ENCODE peak calls at places on chromosomes 11 and 22, in four cellular contexts. One of them, this sample, is unnamed.
A peak's percentile ranks its signal among the peaks of the same experiment; 100 is the strongest.

GRCh38 chr22:44819966-44820631 is 67.7 kb downstream of the ARHGAP8 start:
- DNase-seq in K562: no peak
- DNase-seq in GM12878: no peak
- DNase-seq in HepG2: no peak
- DNase-seq in this sample: no peak

GRCh38 chr11:124867700-124868099 is 2.5 kb downstream of the ROBO3 start:
- DNase-seq in K562: peak; percentile 53
- DNase-seq in GM12878: no peak
- DNase-seq in HepG2: peak; percentile 25
- DNase-seq in this sample: peak; percentile 58

GRCh38 chr22:39361495-39361894 is 11.7 kb downstream of the SYNGR1 start:
- DNase-seq in K562: no peak
- DNase-seq in GM12878: no peak
- DNase-seq in HepG2: no peak
- DNase-seq in this sample: no peak

GRCh38 chr11:27216268-27217149 is 146.5 kb downstream of the CCDC34 start:
- DNase-seq in K562: no peak
- DNase-seq in GM12878: no peak
- DNase-seq in HepG2: no peak
- DNase-seq in this sample: no peak

GRCh38 chr11:65506770-65507485 is 8.1 kb downstream of the MALAT1 start:
- DNase-seq in K562: no peak
- DNase-seq in GM12878: no peak
- DNase-seq in HepG2: no peak
- DNase-seq in this sample: no peak

GRCh38 chr22:36182056-36182455 is 19.6 kb downstream of the APOL4 start:
- DNase-seq in K562: no peak
- DNase-seq in GM12878: no peak
- DNase-seq in HepG2: no peak
- DNase-seq in this sample: no peak

GRCh38 chr11:60641940-60642339 is 57.5 kb upstream of the MS4A8 start:
- DNase-seq in K562: no peak
- DNase-seq in GM12878: no peak
- DNase-seq in HepG2: no peak
- DNase-seq in this sample: no peak

GRCh38 chr11:316031-316701 is 2.3 kb downstream of the IFITM1 start:
- DNase-seq in K562: peak; percentile 43
- DNase-seq in GM12878: no peak
- DNase-seq in HepG2: no peak
- DNase-seq in this sample: peak; percentile 29

GRCh38 chr22:17842386-17842785 is 68.1 kb upstream of the BID start:
- DNase-seq in K562: no peak
- DNase-seq in GM12878: no peak
- DNase-seq in HepG2: no peak
- DNase-seq in this sample: no peak

GRCh38 chr11:8531982-8532381 is 62.0 kb downstream of the STK33 start:
- DNase-seq in K562: no peak
- DNase-seq in GM12878: no peak
- DNase-seq in HepG2: no peak
- DNase-seq in this sample: no peak

GRCh38 chr11:96314326-96315050 is 28.5 kb downstream of the MAML2 start:
- DNase-seq in K562: no peak
- DNase-seq in GM12878: no peak
- DNase-seq in HepG2: no peak
- DNase-seq in this sample: no peak

GRCh38 chr22:39422721-39423120 is 23.1 kb downstream of the TAB1 start:
- DNase-seq in K562: peak; percentile 27
- DNase-seq in GM12878: no peak
- DNase-seq in HepG2: no peak
- DNase-seq in this sample: no peak

GRCh38 chr11:76047231-76047630 is 159.1 kb downstream of the WNT11 start:
- DNase-seq in K562: no peak
- DNase-seq in GM12878: no peak
- DNase-seq in HepG2: no peak
- DNase-seq in this sample: no peak

GRCh38 chr11:109062445-109062844 is 359.5 kb upstream of the C11orf87 start:
- DNase-seq in K562: no peak
- DNase-seq in GM12878: no peak
- DNase-seq in HepG2: no peak
- DNase-seq in this sample: no peak

GRCh38 chr22:26322179-26322905 is 106.7 kb upstream of the ASPHD2 start:
- DNase-seq in K562: no peak
- DNase-seq in GM12878: no peak
- DNase-seq in HepG2: no peak
- DNase-seq in this sample: no peak

GRCh38 chr11:97454988-97455387 is 1065.2 kb downstream of the JRKL start:
- DNase-seq in K562: no peak
- DNase-seq in GM12878: no peak
- DNase-seq in HepG2: peak; percentile 3
- DNase-seq in this sample: no peak

GRCh38 chr11:44964526-44965209 is 14.0 kb upstream of the TP53I11 start:
- DNase-seq in K562: no peak
- DNase-seq in GM12878: no peak
- DNase-seq in HepG2: no peak
- DNase-seq in this sample: no peak

GRCh38 chr11:100999756-101000155 is 129.9 kb downstream of the PGR start:
- DNase-seq in K562: no peak
- DNase-seq in GM12878: no peak
- DNase-seq in HepG2: no peak
- DNase-seq in this sample: no peak

GRCh38 chr11:119795231-119795630 is 66.2 kb upstream of the NECTIN1 start:
- DNase-seq in K562: no peak
- DNase-seq in GM12878: no peak
- DNase-seq in HepG2: no peak
- DNase-seq in this sample: no peak

GRCh38 chr11:65107078-65107477 is 4.6 kb upstream of the TM7SF2 start:
- DNase-seq in K562: no peak
- DNase-seq in GM12878: no peak
- DNase-seq in HepG2: no peak
- DNase-seq in this sample: no peak

GRCh38 chr11:124829986-124830385 is 29.8 kb upstream of the MSANTD2 start:
- DNase-seq in K562: no peak
- DNase-seq in GM12878: no peak
- DNase-seq in HepG2: no peak
- DNase-seq in this sample: no peak

GRCh38 chr11:39684155-39684554 is 1775.3 kb downstream of the LRRC4C start:
- DNase-seq in K562: no peak
- DNase-seq in GM12878: no peak
- DNase-seq in HepG2: no peak
- DNase-seq in this sample: no peak

GRCh38 chr11:69730500-69730899 is 26.7 kb upstream of the FGF19 start:
- DNase-seq in K562: no peak
- DNase-seq in GM12878: no peak
- DNase-seq in HepG2: no peak
- DNase-seq in this sample: no peak

GRCh38 chr11:122717264-122717867 is 61.8 kb downstream of the UBASH3B start:
- DNase-seq in K562: no peak
- DNase-seq in GM12878: peak; percentile 73
- DNase-seq in HepG2: no peak
- DNase-seq in this sample: no peak

GRCh38 chr22:24325105-24325757 is 54.6 kb downstream of the SPECC1L start:
- DNase-seq in K562: peak; percentile 15
- DNase-seq in GM12878: peak; percentile 62
- DNase-seq in HepG2: peak; percentile 49
- DNase-seq in this sample: no peak

GRCh38 chr22:19629331-19629719 is 85.0 kb upstream of the SEPTIN5 start:
- DNase-seq in K562: no peak
- DNase-seq in GM12878: no peak
- DNase-seq in HepG2: no peak
- DNase-seq in this sample: no peak

GRCh38 chr11:10696797-10697620 is 3.5 kb upstream of the IRAG1 start:
- DNase-seq in K562: no peak
- DNase-seq in GM12878: no peak
- DNase-seq in HepG2: no peak
- DNase-seq in this sample: no peak

GRCh38 chr11:36010010-36010740 is 66.3 kb downstream of the LDLRAD3 start:
- DNase-seq in K562: no peak
- DNase-seq in GM12878: no peak
- DNase-seq in HepG2: no peak
- DNase-seq in this sample: no peak

GRCh38 chr11:128689946-128690745 is 3.7 kb upstream of the FLI1 start:
- DNase-seq in K562: no peak
- DNase-seq in GM12878: no peak
- DNase-seq in HepG2: no peak
- DNase-seq in this sample: peak; percentile 26

GRCh38 chr11:67264886-67265632 is 1.2 kb upstream of the GRK2 start:
- DNase-seq in K562: no peak
- DNase-seq in GM12878: no peak
- DNase-seq in HepG2: no peak
- DNase-seq in this sample: no peak

GRCh38 chr11:73566977-73567755 is 30.7 kb downstream of the FAM168A start:
- DNase-seq in K562: no peak
- DNase-seq in GM12878: no peak
- DNase-seq in HepG2: no peak
- DNase-seq in this sample: no peak

GRCh38 chr11:13344818-13345217 is 67.2 kb downstream of the BMAL1 start:
- DNase-seq in K562: no peak
- DNase-seq in GM12878: no peak
- DNase-seq in HepG2: no peak
- DNase-seq in this sample: no peak
- TF ChIP-seq ATF3 in K562: no peak
- TF ChIP-seq ATF3 in GM12878: no peak
- TF ChIP-seq ATF3 in HepG2: no peak
- TF ChIP-seq ATF3 in this sample: no peak

GRCh38 chr11:91435694-91436375 is 788.8 kb upstream of the FAT3 start:
- DNase-seq in K562: no peak
- DNase-seq in GM12878: no peak
- DNase-seq in HepG2: no peak
- DNase-seq in this sample: no peak
- TF ChIP-seq NR2C2 in K562: no peak
- TF ChIP-seq NR2C2 in GM12878: no peak
- TF ChIP-seq NR2C2 in HepG2: no peak
- TF ChIP-seq NR2C2 in this sample: no peak

GRCh38 chr11:21470521-21470920 is 722.4 kb upstream of the ANO5 start:
- DNase-seq in K562: no peak
- DNase-seq in GM12878: no peak
- DNase-seq in HepG2: no peak
- DNase-seq in this sample: no peak
- TF ChIP-seq ATF3 in K562: no peak
- TF ChIP-seq ATF3 in GM12878: no peak
- TF ChIP-seq ATF3 in HepG2: no peak
- TF ChIP-seq ATF3 in this sample: no peak

GRCh38 chr22:23065069-23065451 is 5.3 kb upstream of the GNAZ start:
- DNase-seq in K562: peak; percentile 55
- DNase-seq in GM12878: no peak
- DNase-seq in HepG2: no peak
- DNase-seq in this sample: peak; percentile 4

GRCh38 chr22:23063539-23064380 is 6.6 kb upstream of the GNAZ start:
- DNase-seq in K562: peak; percentile 47
- DNase-seq in GM12878: no peak
- DNase-seq in HepG2: no peak
- DNase-seq in this sample: peak; percentile 5

GRCh38 chr22:23065495-23066122 is 4.7 kb upstream of the GNAZ start:
- DNase-seq in K562: peak; percentile 59
- DNase-seq in GM12878: no peak
- DNase-seq in HepG2: no peak
- DNase-seq in this sample: peak; percentile 4

GRCh38 chr22:23062616-23063538 is 7.4 kb upstream of the GNAZ start:
- DNase-seq in K562: peak; percentile 48
- DNase-seq in GM12878: no peak
- DNase-seq in HepG2: no peak
- DNase-seq in this sample: peak; percentile 2

DNA sequence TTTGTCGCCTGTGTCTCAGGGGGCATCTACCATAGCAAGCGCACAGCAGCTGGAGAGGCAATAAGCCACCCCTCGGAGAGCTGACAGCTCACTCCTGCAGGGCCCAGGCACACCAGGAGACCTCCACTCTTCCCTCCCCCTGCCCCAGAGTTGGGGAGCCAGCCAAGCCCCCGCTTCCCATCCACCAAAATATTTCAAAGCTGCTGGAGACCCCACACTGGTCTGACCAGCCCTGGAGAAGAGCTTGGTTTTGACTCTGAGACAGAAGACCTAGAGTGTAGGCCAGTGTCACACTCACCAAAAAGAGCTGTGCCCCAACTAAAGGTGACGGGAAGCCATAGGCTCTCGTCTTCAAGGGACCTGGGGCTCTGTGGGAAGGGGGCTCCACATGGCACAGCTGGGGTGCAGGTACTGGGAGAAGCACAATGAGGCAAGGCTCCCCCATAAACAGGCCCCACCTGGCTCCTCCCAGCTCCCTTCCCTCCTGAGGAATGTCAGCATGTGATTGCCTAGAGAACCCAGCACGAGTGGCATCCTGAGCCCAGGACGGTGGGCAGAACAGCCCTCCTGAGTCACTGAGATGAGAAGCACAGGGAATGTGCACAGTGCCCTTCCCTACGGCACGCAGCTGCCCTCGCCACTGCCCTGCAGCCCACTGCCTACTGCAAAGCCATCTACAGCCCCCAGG is 5.8 kb upstream of the GNAZ start:
- DNase-seq in K562: no peak
- DNase-seq in GM12878: no peak
- DNase-seq in HepG2: no peak
- DNase-seq in this sample: peak; percentile 5
- TF ChIP-seq NR2C2 in K562: no peak
- TF ChIP-seq NR2C2 in GM12878: no peak
- TF ChIP-seq NR2C2 in HepG2: no peak
- TF ChIP-seq NR2C2 in this sample: no peak

DNA sequence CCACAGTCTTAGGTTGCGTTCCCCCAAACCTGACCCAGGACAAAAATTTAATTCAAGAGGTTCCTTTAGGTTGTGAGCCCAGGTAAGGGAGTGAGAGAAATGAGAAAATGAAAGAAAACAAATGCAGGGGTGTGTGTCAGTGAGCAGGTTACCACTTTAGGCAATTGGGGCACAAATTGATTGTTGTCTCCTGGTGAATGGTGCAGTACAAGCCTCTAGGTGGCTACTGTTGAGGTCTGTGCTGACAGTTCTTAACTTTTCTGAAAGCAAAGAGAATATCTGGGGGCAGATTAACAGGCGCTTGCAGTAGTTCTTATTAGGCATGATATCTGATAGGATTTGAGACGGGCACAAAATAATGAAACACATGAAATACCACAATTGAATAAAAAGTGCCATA is 894.6 kb downstream of the FAM181B start:
- DNase-seq in K562: no peak
- DNase-seq in GM12878: no peak
- DNase-seq in HepG2: no peak
- DNase-seq in this sample: no peak
- TF ChIP-seq ATF3 in K562: no peak
- TF ChIP-seq ATF3 in GM12878: no peak
- TF ChIP-seq ATF3 in HepG2: no peak
- TF ChIP-seq ATF3 in this sample: no peak